ENCODE peak calls at places on chromosomes 11 and 22, in four cellular contexts. One of them, this sample, is unnamed.

GRCh38 chr11:79244175-79244804 is 196.5 kb downstream of the TENM4 start:
- DNase-seq in uterus: peak; percentile 71
- DNase-seq in right lobe of liver: no peak
- DNase-seq in thoracic aorta: no peak
- DNase-seq in this sample: no peak

GRCh38 chr11:13868710-13869403 is 93.7 kb upstream of the SPON1 start:
- DNase-seq in uterus: no peak
- DNase-seq in thoracic aorta: no peak
- DNase-seq in right lobe of liver: no peak
- DNase-seq in this sample: no peak

GRCh38 chr11:75627879-75628668 is 40.8 kb downstream of the MAP6 start:
- DNase-seq in right lobe of liver: no peak
- DNase-seq in thoracic aorta: no peak
- DNase-seq in uterus: no peak
- DNase-seq in this sample: no peak

GRCh38 chr22:19919701-19920363 is 21.7 kb upstream of the COMT start:
- DNase-seq in uterus: no peak
- DNase-seq in thoracic aorta: no peak
- DNase-seq in right lobe of liver: no peak
- DNase-seq in this sample: no peak

GRCh38 chr11:17605736-17606135 is 58.7 kb downstream of the OTOG start:
- DNase-seq in uterus: no peak
- DNase-seq in thoracic aorta: no peak
- DNase-seq in right lobe of liver: no peak
- DNase-seq in this sample: no peak

GRCh38 chr11:133038850-133039249 is 493.5 kb downstream of the OPCML start:
- DNase-seq in uterus: no peak
- DNase-seq in right lobe of liver: no peak
- DNase-seq in thoracic aorta: no peak
- DNase-seq in this sample: no peak

GRCh38 chr11:73570415-73571114 is 27.3 kb downstream of the FAM168A start:
- DNase-seq in right lobe of liver: no peak
- DNase-seq in uterus: no peak
- DNase-seq in thoracic aorta: no peak
- DNase-seq in this sample: no peak

GRCh38 chr11:122440783-122441701 is 214.5 kb upstream of the UBASH3B start:
- DNase-seq in thoracic aorta: no peak
- DNase-seq in right lobe of liver: peak; percentile 27
- DNase-seq in uterus: peak; percentile 30
- DNase-seq in this sample: peak; percentile 40

GRCh38 chr11:35781342-35782171 is 119.0 kb downstream of the TRIM44 start:
- DNase-seq in thoracic aorta: no peak
- DNase-seq in uterus: no peak
- DNase-seq in right lobe of liver: no peak
- DNase-seq in this sample: no peak

GRCh38 chr22:49014227-49015201 is 813.2 kb downstream of the BRD1 start:
- DNase-seq in thoracic aorta: no peak
- DNase-seq in right lobe of liver: no peak
- DNase-seq in uterus: no peak
- DNase-seq in this sample: peak; percentile 79

GRCh38 chr11:90722552-90723190 is 499.8 kb upstream of the CHORDC1 start:
- DNase-seq in uterus: no peak
- DNase-seq in right lobe of liver: no peak
- DNase-seq in thoracic aorta: no peak
- DNase-seq in this sample: no peak

GRCh38 chr11:74723511-74723910 is 7.7 kb downstream of the CHRDL2 start:
- DNase-seq in right lobe of liver: no peak
- DNase-seq in thoracic aorta: no peak
- DNase-seq in uterus: no peak
- DNase-seq in this sample: no peak

GRCh38 chr11:993141-993540 is 43.4 kb downstream of the MUC6 start:
- DNase-seq in right lobe of liver: no peak
- DNase-seq in uterus: no peak
- DNase-seq in thoracic aorta: no peak
- DNase-seq in this sample: no peak

GRCh38 chr11:46618789-46619188 is 1.4 kb downstream of the ATG13 start:
- DNase-seq in uterus: no peak
- DNase-seq in thoracic aorta: no peak
- DNase-seq in right lobe of liver: no peak
- DNase-seq in this sample: no peak

GRCh38 chr11:63738720-63739360 is 29.7 kb downstream of the ZFTA start:
- DNase-seq in uterus: peak; percentile 80
- DNase-seq in right lobe of liver: peak; percentile 55
- DNase-seq in thoracic aorta: peak; percentile 68
- DNase-seq in this sample: peak; percentile 76

GRCh38 chr11:130136107-130136506 is 23.5 kb upstream of the ST14 start:
- DNase-seq in uterus: no peak
- DNase-seq in thoracic aorta: no peak
- DNase-seq in right lobe of liver: no peak
- DNase-seq in this sample: no peak
- H3K9me3 ChIP-seq in uterus: no peaks in the 10 kb centered on the region
- H3K9me3 ChIP-seq in thoracic aorta: no peaks in the 10 kb centered on the region
- H3K9me3 ChIP-seq in right lobe of liver: no peaks in the 10 kb centered on the region
- H3K9me3 ChIP-seq in this sample: no peaks in the 10 kb centered on the region

GRCh38 chr11:44909557-44909956 is 41.1 kb downstream of the TP53I11 start:
- DNase-seq in uterus: no peak
- DNase-seq in thoracic aorta: no peak
- DNase-seq in right lobe of liver: no peak
- DNase-seq in this sample: no peak
- H3K4me1 ChIP-seq in uterus: no peaks in the 10 kb centered on the region
- H3K4me1 ChIP-seq in thoracic aorta: no peaks in the 10 kb centered on the region
- H3K4me1 ChIP-seq in right lobe of liver: no peaks in the 10 kb centered on the region
- H3K4me1 ChIP-seq in this sample: peaks cover 16% of the 10 kb centered on the region

DNA sequence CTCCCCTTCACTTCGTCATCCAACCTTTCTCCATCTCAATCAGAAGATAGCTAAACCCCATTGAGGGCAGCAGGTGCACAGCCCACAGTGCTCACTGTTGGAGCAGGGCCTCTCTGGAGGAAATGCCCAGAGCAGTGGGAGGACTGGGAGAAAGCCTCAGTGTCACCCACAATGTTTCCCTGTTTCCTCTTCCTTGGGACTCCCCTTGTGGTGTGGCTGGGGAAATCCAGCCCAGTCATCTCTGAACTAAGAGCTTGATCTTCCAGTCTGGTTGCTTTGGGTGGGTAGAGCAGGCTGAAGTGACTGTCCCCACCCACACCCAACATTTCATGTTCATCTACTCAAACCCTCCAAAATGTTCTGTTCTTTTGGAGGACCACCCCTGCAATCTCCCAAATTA is 29.8 kb upstream of the EED start:
- DNase-seq in uterus: no peak
- DNase-seq in right lobe of liver: no peak
- DNase-seq in thoracic aorta: no peak
- DNase-seq in this sample: no peak
- TF ChIP-seq CTCF in uterus: no peak
- TF ChIP-seq CTCF in right lobe of liver: no peak
- TF ChIP-seq CTCF in thoracic aorta: no peak
- TF ChIP-seq CTCF in this sample: no peak

GRCh38 chr11:55838452-55838851 is at the start of gene OR5D16:
- DNase-seq in thoracic aorta: no peak
- DNase-seq in right lobe of liver: no peak
- DNase-seq in uterus: no peak
- DNase-seq in this sample: no peak
- H3K9me3 ChIP-seq in thoracic aorta: no peaks in the 10 kb centered on the region
- H3K9me3 ChIP-seq in right lobe of liver: no peaks in the 10 kb centered on the region
- H3K9me3 ChIP-seq in uterus: no peaks in the 10 kb centered on the region
- H3K9me3 ChIP-seq in this sample: no peaks in the 10 kb centered on the region